ENCODE peak calls at places on chromosomes 2 and 18, in seven cellular contexts. J is CD8-positive, alpha-beta memory T cell; V is stimulated activated CD8-positive, alpha-beta memory T cell treated with anti-CD3 and anti-CD28 coated beads, Interleukin-12 subunit alpha, Interleukin-12 subunit beta, amount 100 ng/mL, for 1 hour; W is cardiac muscle cell; M is lower leg skin; D is small intestine; H is stimulated activated effector memory CD8-positive, alpha-beta T cell treated with anti-CD3 and anti-CD28 coated beads, Interleukin-12 subunit alpha, Interleukin-12 subunit beta, amount 100 ng/mL, for 72 hours. Q is an unnamed sample.

GRCh38 chr18:76412818-76413565 is 82.0 kb downstream of the ZNF516 start:
- DNase-seq in J (no peak), V (no peak), W (peak), M (no peak), D (no peak), H (no peak), Q (no peak)

GRCh38 chr18:9437049-9437448 is 38.3 kb upstream of the RALBP1 start:
- DNase-seq in J (no peak), V (no peak), W (no peak), M (no peak), D (no peak), H (no peak), Q (no peak)

GRCh38 chr2:189446780-189447179 is 5.5 kb downstream of the WDR75 start:
- DNase-seq in J (no peak), V (no peak), W (no peak), M (no peak), D (no peak), H (no peak), Q (no peak)

GRCh38 chr2:69565431-69565839 is 78.1 kb downstream of the AAK1 start:
- DNase-seq in J (peak), V (peak), W (peak), M (no peak), D (peak), H (peak), Q (no peak)

GRCh38 chr2:144995482-144995881 is 475.6 kb upstream of the ZEB2 start:
- DNase-seq in J (no peak), V (no peak), W (peak), M (no peak), D (no peak), H (no peak), Q (no peak)

GRCh38 chr2:66344087-66344663 is 90.8 kb upstream of the MEIS1 start:
- DNase-seq in J (no peak), V (no peak), W (no peak), M (no peak), D (no peak), H (no peak), Q (no peak)

GRCh38 chr2:111102216-111102615 is 18.5 kb upstream of the BCL2L11 start:
- DNase-seq in J (no peak), V (no peak), W (no peak), M (no peak), D (no peak), H (no peak), Q (no peak)

GRCh38 chr2:215140166-215140707 is 1.8 kb upstream of the ABCA12 start:
- DNase-seq in J (no peak), V (no peak), W (no peak), M (no peak), D (no peak), H (no peak), Q (no peak)

GRCh38 chr2:127220102-127220806 is at the start of gene CYP27C1:
- DNase-seq in J (no peak), V (no peak), W (peak), M (no peak), D (no peak), H (no peak), Q (no peak)

GRCh38 chr18:6729247-6730091 is at the start of gene ARHGAP28:
- DNase-seq in J (no peak), V (no peak), W (peak), M (peak), D (peak), H (no peak), Q (peak)